ENCODE peak calls at places on chromosomes 16 and 17, in five cellular contexts. T is A549; P is CD4-positive, alpha-beta memory T cell; M is stomach; Y is heart left ventricle. E is an unnamed sample. For H3K4me1, the result is how much of the 10 kb centered on the place peaks cover.

GRCh38 chr17:79242393-79242792 is 167.8 kb downstream of the ENGASE start:
- DNase-seq in T (no peak), P (no peak), M (no peak), Y (no peak), E (no peak)

GRCh38 chr17:46108120-46108519 is 85.1 kb downstream of the KANSL1 start:
- DNase-seq in T (no peak), P (no peak), M (no peak), Y (no peak), E (no peak)

GRCh38 chr17:74276561-74277009 is 2.6 kb downstream of the DNAI2 start:
- DNase-seq in T (no peak), P (no peak), M (no peak), Y (peak), E (no peak)

GRCh38 chr17:52154466-52154865 is 4.0 kb downstream of the CA10 start:
- DNase-seq in T (no peak), P (no peak), M (no peak), Y (no peak), E (no peak)

GRCh38 chr16:10667239-10667638 is 27.5 kb downstream of the TEKT5 start:
- DNase-seq in T (no peak), P (no peak), M (no peak), Y (no peak), E (no peak)

GRCh38 chr17:76179496-76180467 is 38.7 kb upstream of the FOXJ1 start:
- DNase-seq in T (peak), P (peak), M (no peak), Y (no peak), E (no peak)

GRCh38 chr16:24776486-24777220 is 47.2 kb downstream of the TNRC6A start:
- DNase-seq in T (no peak), P (no peak), M (peak), Y (peak), E (no peak)

GRCh38 chr17:19538095-19539039 is 4.7 kb downstream of the SLC47A1 start:
- DNase-seq in T (no peak), P (no peak), M (no peak), Y (peak), E (peak)

GRCh38 chr16:85353839-85354622 is 241.8 kb upstream of the CIBAR2 start:
- DNase-seq in T (no peak), P (no peak), M (peak), Y (no peak), E (no peak)

GRCh38 chr16:80151706-80152073 is 389.1 kb upstream of the DYNLRB2 start:
- DNase-seq in T (no peak), P (no peak), M (no peak), Y (no peak), E (no peak)

GRCh38 chr17:37570527-37571093 is 38.6 kb downstream of the SYNRG start:
- DNase-seq in T (peak), P (no peak), M (peak), Y (peak), E (no peak)

GRCh38 chr16:88759245-88759975 is 25.6 kb downstream of the PIEZO1 start:
- DNase-seq in T (no peak), P (peak), M (peak), Y (no peak), E (peak)

GRCh38 chr17:69415431-69415830 is 934 bp downstream of the MAP2K6 start:
- DNase-seq in T (no peak), P (no peak), M (no peak), Y (no peak), E (no peak)

GRCh38 chr16:87333101-87333500 is 15.9 kb upstream of the C16orf95 start:
- DNase-seq in T (no peak), P (no peak), M (no peak), Y (peak), E (peak)

GRCh38 chr16:49150341-49150740 is 131.3 kb downstream of the CBLN1 start:
- DNase-seq in T (no peak), P (no peak), M (no peak), Y (no peak), E (no peak)

GRCh38 chr17:46742539-46743270 is 75.8 kb downstream of the WNT3 start:
- DNase-seq in T (peak), P (no peak), M (no peak), Y (no peak), E (peak)

GRCh38 chr16:49532873-49533272 is 159.3 kb downstream of the C16orf78 start:
- DNase-seq in T (no peak), P (no peak), M (no peak), Y (no peak), E (no peak)

GRCh38 chr16:58651965-58652348 is 22.3 kb upstream of the CNOT1 start:
- DNase-seq in T (no peak), P (no peak), M (no peak), Y (no peak), E (no peak)

GRCh38 chr17:74798239-74798707 is 22.1 kb upstream of the NAT9 start:
- DNase-seq in T (no peak), P (no peak), M (no peak), Y (no peak), E (no peak)

GRCh38 chr16:23288726-23289512 is 13.2 kb upstream of the SCNN1B start:
- DNase-seq in T (no peak), P (no peak), M (no peak), Y (no peak), E (no peak)

GRCh38 chr16:13935408-13935807 is 15.5 kb downstream of the ERCC4 start:
- DNase-seq in T (peak), P (no peak), M (no peak), Y (no peak), E (no peak)

GRCh38 chr16:54397190-54397835 is 110.7 kb upstream of the IRX3 start:
- DNase-seq in T (no peak), P (no peak), M (no peak), Y (no peak), E (no peak)

GRCh38 chr16:69830534-69831211 is 68.5 kb downstream of the WWP2 start:
- DNase-seq in T (peak), P (no peak), M (peak), Y (no peak), E (peak)

GRCh38 chr17:79826210-79826680 is 13.0 kb downstream of the CBX4 start:
- DNase-seq in T (no peak), P (no peak), M (no peak), Y (no peak), E (no peak)

GRCh38 chr17:32551186-32551955 is 64.6 kb downstream of the CDK5R1 start:
- DNase-seq in T (no peak), P (no peak), M (no peak), Y (no peak), E (no peak)

GRCh38 chr17:16304832-16305231 is 48.4 kb downstream of the CENPV start:
- DNase-seq in T (peak), P (no peak), M (no peak), Y (no peak), E (no peak)

GRCh38 chr17:79049821-79050220 is 24.8 kb upstream of the ENGASE start:
- DNase-seq in T (no peak), P (no peak), M (no peak), Y (no peak), E (peak)

GRCh38 chr17:16407911-16408588 is 7.3 kb upstream of the TRPV2 start:
- DNase-seq in T (peak), P (no peak), M (peak), Y (peak), E (peak)

GRCh38 chr17:34999456-34999855 is 19.1 kb downstream of the LIG3 start:
- DNase-seq in T (no peak), P (no peak), M (no peak), Y (no peak), E (no peak)

GRCh38 chr17:34998205-34998604 is 17.9 kb downstream of the LIG3 start:
- DNase-seq in T (peak), P (peak), M (peak), Y (peak), E (peak)

GRCh38 chr17:35003778-35004177 is 23.5 kb downstream of the LIG3 start:
- DNase-seq in T (no peak), P (no peak), M (no peak), Y (no peak), E (no peak)

GRCh38 chr17:35002876-35003551 is 22.7 kb downstream of the LIG3 start:
- DNase-seq in T (no peak), P (no peak), M (peak), Y (peak), E (no peak)

GRCh38 chr17:35001549-35001948 is 21.2 kb downstream of the LIG3 start:
- DNase-seq in T (no peak), P (no peak), M (no peak), Y (no peak), E (no peak)
- H3K4me1 ChIP-seq in T (under half), P (under half), M (under half), Y (under half), E (under half)

GRCh38 chr17:50272246-50272645 is 2.0 kb upstream of the TMEM92 start:
- DNase-seq in T (no peak), P (no peak), M (no peak), Y (no peak), E (no peak)
- H3K4me1 ChIP-seq in T (half or more), P (under half), M (half or more), Y (under half), E (under half)

GRCh38 chr16:3059041-3059722 is 6.3 kb upstream of the IL32 start:
- DNase-seq in T (peak), P (peak), M (peak), Y (peak), E (peak)
- H3K4me1 ChIP-seq in T (under half), P (half or more), M (half or more), Y (under half), E (under half)

GRCh38 chr16:5175263-5175662 is 77.7 kb upstream of the EEF2KMT start:
- DNase-seq in T (no peak), P (no peak), M (no peak), Y (no peak), E (no peak)

GRCh38 chr16:5176505-5176904 is 78.9 kb upstream of the EEF2KMT start:
- DNase-seq in T (no peak), P (no peak), M (no peak), Y (no peak), E (no peak)
- H3K4me1 ChIP-seq in T (under half), P (under half), M (under half), Y (under half), E (under half)

GRCh38 chr16:66901626-66902025 is 17.1 kb downstream of the CDH16 start:
- DNase-seq in T (no peak), P (no peak), M (no peak), Y (peak), E (no peak)
- H3K4me1 ChIP-seq in T (under half), P (under half), M (half or more), Y (half or more), E (under half)

E was measured in upper lobe of left lung.